ENCODE peak calls at places on chromosomes 5 and 9, in seven cellular contexts. One of them, this sample, is unnamed.

GRCh38 chr9:2116073-2116472 is 100.9 kb downstream of the SMARCA2 start:
- DNase-seq in cardiac muscle cell: peak; percentile 15
- DNase-seq in pancreas: no peak
- DNase-seq in gastrocnemius medialis: no peak
- DNase-seq in left ventricle myocardium inferior: no peak
- DNase-seq in mesenchymal stem cell: peak; percentile 11
- DNase-seq in fibroblast of lung: no peak
- DNase-seq in this sample: no peak

GRCh38 chr9:98767196-98767595 is 29.2 kb downstream of the ANKS6 start:
- DNase-seq in cardiac muscle cell: no peak
- DNase-seq in pancreas: no peak
- DNase-seq in gastrocnemius medialis: no peak
- DNase-seq in left ventricle myocardium inferior: no peak
- DNase-seq in mesenchymal stem cell: no peak
- DNase-seq in fibroblast of lung: no peak
- DNase-seq in this sample: no peak

GRCh38 chr5:81286059-81286617 is 15.2 kb upstream of the ZCCHC9 start:
- DNase-seq in cardiac muscle cell: no peak
- DNase-seq in pancreas: no peak
- DNase-seq in gastrocnemius medialis: no peak
- DNase-seq in left ventricle myocardium inferior: no peak
- DNase-seq in mesenchymal stem cell: no peak
- DNase-seq in fibroblast of lung: no peak
- DNase-seq in this sample: no peak

GRCh38 chr5:147558826-147559225 is 49.0 kb upstream of the DPYSL3 start:
- DNase-seq in cardiac muscle cell: peak; percentile 88
- DNase-seq in pancreas: no peak
- DNase-seq in gastrocnemius medialis: peak; percentile 11
- DNase-seq in left ventricle myocardium inferior: peak; percentile 34
- DNase-seq in mesenchymal stem cell: peak; percentile 84
- DNase-seq in fibroblast of lung: peak; percentile 79
- DNase-seq in this sample: no peak

GRCh38 chr5:3997670-3998069 is 402.0 kb downstream of the IRX1 start:
- DNase-seq in cardiac muscle cell: no peak
- DNase-seq in pancreas: no peak
- DNase-seq in gastrocnemius medialis: no peak
- DNase-seq in left ventricle myocardium inferior: no peak
- DNase-seq in mesenchymal stem cell: no peak
- DNase-seq in fibroblast of lung: no peak
- DNase-seq in this sample: no peak

GRCh38 chr9:124359841-124360240 is 55.4 kb downstream of the PSMB7 start:
- DNase-seq in cardiac muscle cell: no peak
- DNase-seq in pancreas: no peak
- DNase-seq in gastrocnemius medialis: no peak
- DNase-seq in left ventricle myocardium inferior: no peak
- DNase-seq in mesenchymal stem cell: no peak
- DNase-seq in fibroblast of lung: no peak
- DNase-seq in this sample: no peak

GRCh38 chr5:140710899-140711552 is 10.8 kb downstream of the ZMAT2 start:
- DNase-seq in cardiac muscle cell: peak; percentile 98
- DNase-seq in pancreas: peak; percentile 81
- DNase-seq in gastrocnemius medialis: peak; percentile 79
- DNase-seq in left ventricle myocardium inferior: peak; percentile 82
- DNase-seq in mesenchymal stem cell: peak; percentile 99
- DNase-seq in fibroblast of lung: peak; percentile 95
- DNase-seq in this sample: peak; percentile 89

GRCh38 chr9:135343733-135344522 is 135.7 kb upstream of the PPP1R26 start:
- DNase-seq in cardiac muscle cell: peak; percentile 46
- DNase-seq in pancreas: peak; percentile 95
- DNase-seq in gastrocnemius medialis: peak; percentile 13
- DNase-seq in left ventricle myocardium inferior: peak; percentile 55
- DNase-seq in mesenchymal stem cell: no peak
- DNase-seq in fibroblast of lung: peak; percentile 4
- DNase-seq in this sample: no peak

GRCh38 chr5:40681351-40682311 is 1.9 kb downstream of the PTGER4 start:
- DNase-seq in cardiac muscle cell: no peak
- DNase-seq in pancreas: no peak
- DNase-seq in gastrocnemius medialis: no peak
- DNase-seq in left ventricle myocardium inferior: peak; percentile 27
- DNase-seq in mesenchymal stem cell: peak; percentile 38
- DNase-seq in fibroblast of lung: peak; percentile 31
- DNase-seq in this sample: no peak

GRCh38 chr9:73839471-73839870 is 657.7 kb upstream of the RORB start:
- DNase-seq in cardiac muscle cell: no peak
- DNase-seq in pancreas: no peak
- DNase-seq in gastrocnemius medialis: no peak
- DNase-seq in left ventricle myocardium inferior: no peak
- DNase-seq in mesenchymal stem cell: no peak
- DNase-seq in fibroblast of lung: no peak
- DNase-seq in this sample: no peak

GRCh38 chr9:114662081-114662989 is 4.7 kb upstream of the TEX53 start:
- DNase-seq in cardiac muscle cell: peak; percentile 40
- DNase-seq in pancreas: peak; percentile 66
- DNase-seq in gastrocnemius medialis: no peak
- DNase-seq in left ventricle myocardium inferior: no peak
- DNase-seq in mesenchymal stem cell: peak; percentile 54
- DNase-seq in fibroblast of lung: no peak
- DNase-seq in this sample: no peak

GRCh38 chr9:15873573-15874177 is 320.8 kb downstream of the CCDC171 start:
- DNase-seq in cardiac muscle cell: peak; percentile 82
- DNase-seq in pancreas: no peak
- DNase-seq in gastrocnemius medialis: no peak
- DNase-seq in left ventricle myocardium inferior: no peak
- DNase-seq in mesenchymal stem cell: peak; percentile 58
- DNase-seq in fibroblast of lung: peak; percentile 59
- DNase-seq in this sample: peak; percentile 32

GRCh38 chr9:89999534-90000370 is 394.9 kb downstream of the GADD45G start:
- DNase-seq in cardiac muscle cell: peak; percentile 44
- DNase-seq in pancreas: peak; percentile 81
- DNase-seq in gastrocnemius medialis: peak; percentile 82
- DNase-seq in left ventricle myocardium inferior: peak; percentile 79
- DNase-seq in mesenchymal stem cell: peak; percentile 88
- DNase-seq in fibroblast of lung: peak; percentile 68
- DNase-seq in this sample: no peak

GRCh38 chr5:173963107-173963506 is 25.9 kb upstream of the C5orf47 start:
- DNase-seq in cardiac muscle cell: peak; percentile 43
- DNase-seq in pancreas: no peak
- DNase-seq in gastrocnemius medialis: peak; percentile 46
- DNase-seq in left ventricle myocardium inferior: no peak
- DNase-seq in mesenchymal stem cell: peak; percentile 33
- DNase-seq in fibroblast of lung: peak; percentile 84
- DNase-seq in this sample: peak; percentile 41

GRCh38 chr9:120561699-120562098 is 18.3 kb downstream of the CDK5RAP2 start:
- DNase-seq in cardiac muscle cell: no peak
- DNase-seq in pancreas: no peak
- DNase-seq in gastrocnemius medialis: no peak
- DNase-seq in left ventricle myocardium inferior: no peak
- DNase-seq in mesenchymal stem cell: no peak
- DNase-seq in fibroblast of lung: no peak
- DNase-seq in this sample: no peak
- H3K4me1 ChIP-seq in cardiac muscle cell: no peaks in the 10 kb centered on the region
- H3K4me1 ChIP-seq in pancreas: no peaks in the 10 kb centered on the region
- H3K4me1 ChIP-seq in gastrocnemius medialis: peaks cover 6% of the 10 kb centered on the region
- H3K4me1 ChIP-seq in left ventricle myocardium inferior: peaks cover 16% of the 10 kb centered on the region
- H3K4me1 ChIP-seq in mesenchymal stem cell: no peaks in the 10 kb centered on the region
- H3K4me1 ChIP-seq in fibroblast of lung: no peaks in the 10 kb centered on the region
- H3K4me1 ChIP-seq in this sample: no peaks in the 10 kb centered on the region

GRCh38 chr5:122129332-122129731 is at the start of gene ZNF474:
- DNase-seq in cardiac muscle cell: peak; percentile 97
- DNase-seq in pancreas: no peak
- DNase-seq in gastrocnemius medialis: no peak
- DNase-seq in left ventricle myocardium inferior: no peak
- DNase-seq in mesenchymal stem cell: peak; percentile 99
- DNase-seq in fibroblast of lung: peak; percentile 99
- DNase-seq in this sample: peak; percentile 94
- H3K27ac ChIP-seq in cardiac muscle cell: peak within 1 kb of the TSS; percentile 9
- H3K27ac ChIP-seq in pancreas: no peak within 1 kb of the TSS
- H3K27ac ChIP-seq in gastrocnemius medialis: no peak within 1 kb of the TSS
- H3K27ac ChIP-seq in left ventricle myocardium inferior: no peak within 1 kb of the TSS
- H3K27ac ChIP-seq in mesenchymal stem cell: peak within 1 kb of the TSS; percentile 12
- H3K27ac ChIP-seq in fibroblast of lung: peak within 1 kb of the TSS; percentile 34
- H3K27ac ChIP-seq in this sample: peak within 1 kb of the TSS; percentile 18

GRCh38 chr5:150301901-150302300 is 804 bp downstream of the ARSI start:
- DNase-seq in cardiac muscle cell: no peak
- DNase-seq in pancreas: no peak
- DNase-seq in gastrocnemius medialis: no peak
- DNase-seq in left ventricle myocardium inferior: no peak
- DNase-seq in mesenchymal stem cell: no peak
- DNase-seq in fibroblast of lung: no peak
- DNase-seq in this sample: no peak

GRCh38 chr5:150303070-150303595 is 428 bp upstream of the ARSI start:
- DNase-seq in cardiac muscle cell: peak; percentile 62
- DNase-seq in pancreas: peak; percentile 30
- DNase-seq in gastrocnemius medialis: no peak
- DNase-seq in left ventricle myocardium inferior: no peak
- DNase-seq in mesenchymal stem cell: no peak
- DNase-seq in fibroblast of lung: peak; percentile 85
- DNase-seq in this sample: no peak

GRCh38 chr5:150301170-150301505 is 1.6 kb downstream of the ARSI start:
- DNase-seq in cardiac muscle cell: peak; percentile 67
- DNase-seq in pancreas: peak; percentile 10
- DNase-seq in gastrocnemius medialis: no peak
- DNase-seq in left ventricle myocardium inferior: no peak
- DNase-seq in mesenchymal stem cell: peak; percentile 32
- DNase-seq in fibroblast of lung: peak; percentile 47
- DNase-seq in this sample: no peak

GRCh38 chr5:150303660-150304411 is 1.1 kb upstream of the ARSI start:
- DNase-seq in cardiac muscle cell: peak; percentile 76
- DNase-seq in pancreas: peak; percentile 12
- DNase-seq in gastrocnemius medialis: no peak
- DNase-seq in left ventricle myocardium inferior: no peak
- DNase-seq in mesenchymal stem cell: peak; percentile 50
- DNase-seq in fibroblast of lung: no peak
- DNase-seq in this sample: no peak

DNA sequence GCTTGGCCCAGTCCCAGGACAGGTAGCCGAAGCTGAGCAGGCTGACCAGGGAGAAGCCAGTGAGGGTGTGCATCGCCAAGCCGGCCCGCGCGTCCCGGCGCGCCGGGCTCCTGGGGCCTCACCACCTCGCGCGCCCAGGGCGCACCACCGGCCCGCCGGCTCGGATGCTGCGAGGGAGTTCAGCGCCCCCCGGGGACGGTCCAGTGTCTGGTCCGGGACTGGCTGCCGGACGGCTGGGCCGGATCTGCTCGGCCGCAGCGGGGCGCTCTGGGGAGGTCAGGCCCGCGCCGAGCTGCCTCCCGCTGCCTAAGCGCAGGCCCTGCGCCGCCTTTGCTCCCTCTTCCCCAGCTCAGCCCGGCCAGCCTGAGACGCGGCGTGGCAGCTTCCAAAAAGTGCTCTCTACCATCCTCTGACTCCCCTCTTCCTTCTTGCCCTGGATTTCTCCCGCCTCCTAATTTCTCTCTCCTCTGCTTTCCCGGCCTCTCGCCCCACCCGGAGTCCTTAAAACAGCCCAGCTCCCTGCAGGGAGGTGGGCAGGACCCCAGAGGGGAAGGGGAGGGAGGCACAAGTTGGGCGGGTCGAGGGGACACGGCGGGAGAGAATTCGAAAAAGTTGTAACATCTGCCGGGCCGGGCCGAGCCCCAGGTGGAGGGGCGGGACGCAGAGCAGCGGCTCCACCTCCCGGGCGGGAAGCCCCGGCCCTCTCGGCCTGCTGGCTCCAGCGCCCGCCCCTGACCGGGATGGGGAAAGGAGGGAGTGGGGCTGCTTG is at the start of gene ARSI:
- DNase-seq in cardiac muscle cell: peak; percentile 89
- DNase-seq in pancreas: peak; percentile 68
- DNase-seq in gastrocnemius medialis: no peak
- DNase-seq in left ventricle myocardium inferior: peak; percentile 34
- DNase-seq in mesenchymal stem cell: peak; percentile 62
- DNase-seq in fibroblast of lung: peak; percentile 46
- DNase-seq in this sample: no peak
- H3K4me1 ChIP-seq in cardiac muscle cell: peaks cover 5% of the 10 kb centered on the region
- H3K4me1 ChIP-seq in pancreas: peaks cover 4% of the 10 kb centered on the region
- H3K4me1 ChIP-seq in gastrocnemius medialis: peaks cover 5% of the 10 kb centered on the region
- H3K4me1 ChIP-seq in left ventricle myocardium inferior: peaks cover 23% of the 10 kb centered on the region
- H3K4me1 ChIP-seq in mesenchymal stem cell: peaks cover 31% of the 10 kb centered on the region
- H3K4me1 ChIP-seq in fibroblast of lung: peaks cover 42% of the 10 kb centered on the region
- H3K4me1 ChIP-seq in this sample: peaks cover 6% of the 10 kb centered on the region

GRCh38 chr9:129353697-129354336 is 175.8 kb upstream of the IER5L start:
- DNase-seq in cardiac muscle cell: no peak
- DNase-seq in pancreas: no peak
- DNase-seq in gastrocnemius medialis: no peak
- DNase-seq in left ventricle myocardium inferior: no peak
- DNase-seq in mesenchymal stem cell: no peak
- DNase-seq in fibroblast of lung: no peak
- DNase-seq in this sample: no peak
- H3K27ac ChIP-seq in cardiac muscle cell: peak overlapping the region; percentile 74
- H3K27ac ChIP-seq in pancreas: no peak overlapping the region
- H3K27ac ChIP-seq in gastrocnemius medialis: no peak overlapping the region
- H3K27ac ChIP-seq in left ventricle myocardium inferior: peak overlapping the region; percentile 50
- H3K27ac ChIP-seq in mesenchymal stem cell: no peak overlapping the region
- H3K27ac ChIP-seq in fibroblast of lung: no peak overlapping the region
- H3K27ac ChIP-seq in this sample: no peak overlapping the region

DNA sequence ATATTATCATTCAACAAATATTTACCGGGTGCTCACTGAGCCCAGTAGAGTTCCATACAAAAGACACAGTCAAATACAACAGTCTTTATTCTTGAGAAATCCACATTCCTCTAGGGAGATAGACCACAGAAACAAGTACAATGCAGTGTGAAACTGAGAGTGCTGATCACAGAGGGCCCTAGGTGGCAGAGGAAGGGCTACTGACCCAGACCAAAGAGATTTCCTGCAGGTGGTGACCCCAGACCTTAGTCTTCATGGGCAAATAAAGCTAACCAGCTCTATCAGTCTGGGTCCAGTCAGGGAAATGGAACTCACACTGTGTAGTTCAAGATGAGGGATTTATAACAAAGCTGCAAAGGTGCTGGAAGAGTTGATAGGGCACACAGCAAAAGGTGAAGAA is 110.4 kb upstream of the SLC27A6 start:
- DNase-seq in cardiac muscle cell: no peak
- DNase-seq in pancreas: no peak
- DNase-seq in gastrocnemius medialis: no peak
- DNase-seq in left ventricle myocardium inferior: no peak
- DNase-seq in mesenchymal stem cell: no peak
- DNase-seq in fibroblast of lung: no peak
- DNase-seq in this sample: no peak
- H3K4me1 ChIP-seq in cardiac muscle cell: peaks cover 28% of the 10 kb centered on the region
- H3K4me1 ChIP-seq in pancreas: no peaks in the 10 kb centered on the region
- H3K4me1 ChIP-seq in gastrocnemius medialis: no peaks in the 10 kb centered on the region
- H3K4me1 ChIP-seq in left ventricle myocardium inferior: peaks cover 7% of the 10 kb centered on the region
- H3K4me1 ChIP-seq in mesenchymal stem cell: no peaks in the 10 kb centered on the region
- H3K4me1 ChIP-seq in fibroblast of lung: no peaks in the 10 kb centered on the region
- H3K4me1 ChIP-seq in this sample: no peaks in the 10 kb centered on the region

GRCh38 chr5:72849546-72849945 is 33.1 kb downstream of the TNPO1 start:
- DNase-seq in cardiac muscle cell: no peak
- DNase-seq in pancreas: no peak
- DNase-seq in gastrocnemius medialis: no peak
- DNase-seq in left ventricle myocardium inferior: no peak
- DNase-seq in mesenchymal stem cell: peak; percentile 37
- DNase-seq in fibroblast of lung: no peak
- DNase-seq in this sample: no peak
- H3K27ac ChIP-seq in cardiac muscle cell: peak overlapping the region; percentile 94
- H3K27ac ChIP-seq in pancreas: no peak overlapping the region
- H3K27ac ChIP-seq in gastrocnemius medialis: peak overlapping the region; percentile 90
- H3K27ac ChIP-seq in left ventricle myocardium inferior: peak overlapping the region; percentile 98
- H3K27ac ChIP-seq in mesenchymal stem cell: no peak overlapping the region
- H3K27ac ChIP-seq in fibroblast of lung: no peak overlapping the region
- H3K27ac ChIP-seq in this sample: peak overlapping the region; percentile 3

DNA sequence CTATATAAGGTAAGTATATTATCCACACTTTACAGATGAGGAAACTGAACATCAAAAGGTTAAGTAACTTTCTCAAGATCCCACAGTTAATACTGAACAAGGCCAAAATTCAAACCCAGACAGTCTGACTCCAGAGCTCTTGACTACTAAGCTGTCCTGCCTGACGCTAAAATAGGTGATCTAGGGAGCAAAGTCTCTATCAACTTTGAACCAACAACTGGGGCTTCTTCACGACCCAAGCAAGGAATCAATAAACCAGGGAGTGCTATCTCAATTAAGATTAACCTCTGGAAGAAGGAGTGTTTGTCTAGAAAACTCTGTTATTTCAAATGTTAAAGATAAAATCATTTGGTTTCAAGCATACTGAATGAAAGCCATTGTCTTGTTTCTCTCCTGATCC is 64.4 kb downstream of the MRPS27 start:
- DNase-seq in cardiac muscle cell: no peak
- DNase-seq in pancreas: no peak
- DNase-seq in gastrocnemius medialis: no peak
- DNase-seq in left ventricle myocardium inferior: no peak
- DNase-seq in mesenchymal stem cell: no peak
- DNase-seq in fibroblast of lung: no peak
- DNase-seq in this sample: no peak
- H3K4me1 ChIP-seq in cardiac muscle cell: peaks cover 12% of the 10 kb centered on the region
- H3K4me1 ChIP-seq in pancreas: no peaks in the 10 kb centered on the region
- H3K4me1 ChIP-seq in gastrocnemius medialis: peaks cover 21% of the 10 kb centered on the region
- H3K4me1 ChIP-seq in left ventricle myocardium inferior: peaks cover 33% of the 10 kb centered on the region
- H3K4me1 ChIP-seq in mesenchymal stem cell: no peaks in the 10 kb centered on the region
- H3K4me1 ChIP-seq in fibroblast of lung: peaks cover 9% of the 10 kb centered on the region
- H3K4me1 ChIP-seq in this sample: no peaks in the 10 kb centered on the region